ENCODE peak calls at places on chromosomes 2 and 18, in seven cellular contexts. F is activated CD8-positive, alpha-beta T cell treated with anti-CD3 and anti-CD28 coated beads for 36 hours; E is stimulated activated effector memory CD8-positive, alpha-beta T cell treated with anti-CD3 and anti-CD28 coated beads, Interleukin-12 subunit alpha, Interleukin-12 subunit beta, amount 100 ng/mL, for 72 hours; Y is T-cell; D is naive B cell; Z is aorta; V is HCT116. X is an unnamed sample.

GRCh38 chr18:35662293-35663062 is 80.9 kb downstream of the GALNT1 start:
- ATAC-seq in F (no peak), E (no peak), Y (no peak), D (peak; percentile 61), Z (no peak), V (no peak), X (no peak)

GRCh38 chr18:26383454-26384270 is 157.4 kb downstream of the TAF4B start:
- ATAC-seq in F (peak; percentile 65), E (no peak), Y (no peak), D (peak; percentile 58), Z (peak; percentile 75), V (peak; percentile 84), X (no peak)

GRCh38 chr2:26224095-26224494 is 20.3 kb downstream of the HADHA start:
- ATAC-seq in F (no peak), E (no peak), Y (no peak), D (no peak), Z (no peak), V (no peak), X (no peak)

GRCh38 chr2:47719099-47719498 is 63.8 kb upstream of the MSH6 start:
- ATAC-seq in F (no peak), E (peak; percentile 89), Y (no peak), D (peak; percentile 42), Z (no peak), V (no peak), X (peak; percentile 55)

GRCh38 chr2:39696838-39697237 is 31.1 kb downstream of the TMEM178A start:
- ATAC-seq in F (no peak), E (no peak), Y (no peak), D (no peak), Z (peak; percentile 60), V (peak; percentile 60), X (no peak)

GRCh38 chr2:231696004-231696367 is 12.3 kb upstream of the PTMA start:
- ATAC-seq in F (no peak), E (no peak), Y (no peak), D (no peak), Z (peak; percentile 77), V (no peak), X (no peak)

GRCh38 chr2:172531309-172531708 is 24.6 kb upstream of the PDK1 start:
- ATAC-seq in F (no peak), E (no peak), Y (no peak), D (no peak), Z (no peak), V (no peak), X (no peak)

GRCh38 chr18:62198259-62198658 is 11.2 kb downstream of the RELCH start:
- ATAC-seq in F (peak; percentile 58), E (peak; percentile 82), Y (no peak), D (no peak), Z (no peak), V (no peak), X (peak; percentile 82)